ENCODE peak calls at places on chromosome 17, in eight cellular contexts. K, N, W, C, B, V, T and Q are unnamed samples.

GRCh38 chr17:177762-178161 is 3.7 kb downstream of the DOC2B start:
- DNase-seq in C (no peak), V (no peak), N (no peak), T (no peak), W (no peak), K (no peak), B (no peak), Q (no peak)

GRCh38 chr17:7444682-7445010 is 215 bp upstream of the CHRNB1 start:
- DNase-seq in C (no peak), K (no peak), B (no peak), T (no peak), W (no peak), V (no peak), N (no peak), Q (no peak)

GRCh38 chr17:82489851-82490511 is 29.6 kb upstream of the FOXK2 start:
- DNase-seq in N (no peak), C (no peak), K (no peak), V (no peak), T (no peak), W (no peak), B (no peak), Q (no peak)

GRCh38 chr17:48626470-48627241 is 498 bp upstream of the HOXB9 start:
- DNase-seq in V (no peak), K (peak), B (no peak), W (peak), C (peak), T (no peak), N (no peak), Q (no peak)

GRCh38 chr17:59542960-59543635 is 22.3 kb upstream of the DHX40 start:
- DNase-seq in C (no peak), T (no peak), V (no peak), K (no peak), B (no peak), N (no peak), W (no peak), Q (no peak)

GRCh38 chr17:79994602-79995001 is 41.1 kb downstream of the TBC1D16 start:
- DNase-seq in K (no peak), V (no peak), C (no peak), W (no peak), B (no peak), N (no peak), T (no peak), Q (no peak)

GRCh38 chr17:62732125-62732524 is 76.0 kb downstream of the MARCHF10 start:
- DNase-seq in V (no peak), K (no peak), B (no peak), W (no peak), C (no peak), N (no peak), T (no peak), Q (no peak)

GRCh38 chr17:57006040-57006439 is 28.1 kb downstream of the SCPEP1 start:
- DNase-seq in V (no peak), B (no peak), C (no peak), W (no peak), N (no peak), T (no peak), K (peak), Q (no peak)

GRCh38 chr17:74491645-74492044 is 25.2 kb downstream of the CD300A start:
- DNase-seq in C (no peak), T (no peak), V (no peak), N (no peak), B (no peak), K (no peak), W (no peak), Q (no peak)

GRCh38 chr17:35841505-35841904 is 27.2 kb downstream of the HEATR9 start:
- DNase-seq in N (no peak), T (no peak), V (no peak), K (peak), W (peak), B (no peak), C (peak), Q (no peak)

GRCh38 chr17:42406602-42407288 is 16.3 kb downstream of the CAVIN1 start:
- DNase-seq in B (no peak), W (no peak), N (no peak), V (no peak), K (no peak), C (no peak), T (no peak), Q (no peak)

GRCh38 chr17:40109471-40109824 is 9.1 kb upstream of the NR1D1 start:
- DNase-seq in T (peak), V (no peak), K (no peak), W (no peak), B (no peak), C (no peak), N (no peak), Q (no peak)

GRCh38 chr17:76688165-76688622 is 22.6 kb downstream of the MXRA7 start:
- DNase-seq in C (no peak), K (peak), B (no peak), W (no peak), N (peak), V (no peak), T (no peak), Q (peak)

GRCh38 chr17:30565073-30565935 is 88.1 kb downstream of the GOSR1 start:
- DNase-seq in T (no peak), N (no peak), C (no peak), W (no peak), B (no peak), K (no peak), V (no peak), Q (no peak)

GRCh38 chr17:51676691-51677487 is 416.5 kb downstream of the UTP18 start:
- DNase-seq in C (no peak), T (no peak), N (no peak), V (no peak), B (no peak), W (no peak), K (no peak), Q (no peak)

GRCh38 chr17:61463068-61463980 is 11.1 kb downstream of the TBX4 start:
- DNase-seq in W (no peak), K (no peak), B (no peak), T (no peak), C (no peak), N (peak), V (no peak), Q (peak)

GRCh38 chr17:41652461-41652960 is 28.1 kb upstream of the KRT17 start:
- DNase-seq in W (no peak), N (no peak), T (no peak), V (no peak), B (no peak), K (no peak), C (no peak), Q (no peak)

GRCh38 chr17:66724581-66725341 is 110.2 kb upstream of the CACNG5 start:
- DNase-seq in C (peak), W (peak), K (no peak), B (no peak), V (no peak), N (no peak), T (peak), Q (no peak)

GRCh38 chr17:47604268-47604927 is 45.3 kb upstream of the KPNB1 start:
- DNase-seq in N (no peak), K (no peak), C (peak), V (no peak), B (no peak), W (peak), T (peak), Q (no peak)

GRCh38 chr17:16662936-16663335 is 9.3 kb upstream of the ZNF624 start:
- DNase-seq in B (no peak), C (no peak), K (no peak), W (no peak), V (no peak), T (no peak), N (no peak), Q (no peak)

GRCh38 chr17:1785925-1786324 is 24.1 kb downstream of the SERPINF1 start:
- DNase-seq in C (no peak), T (peak), N (no peak), K (peak), W (no peak), B (no peak), V (no peak), Q (peak)

GRCh38 chr17:44204453-44204882 is 4.8 kb upstream of the ATXN7L3 start:
- DNase-seq in W (peak), T (no peak), N (peak), C (peak), B (no peak), K (peak), V (no peak), Q (no peak)